ENCODE peak calls at places on chromosome 11, in seven cellular contexts. R, G, N, A, K, D and I are unnamed samples.

GRCh38 chr11:36155770-36156485 is 133.3 kb downstream of the COMMD9 start:
- DNase-seq in R (no peak), G (no peak), N (no peak), A (peak), K (peak), D (no peak), I (no peak)

GRCh38 chr11:118913411-118914125 is 12.2 kb downstream of the BCL9L start:
- DNase-seq in R (peak), G (no peak), N (no peak), A (no peak), K (no peak), D (no peak), I (no peak)

GRCh38 chr11:11558826-11559225 is 63.0 kb downstream of the GALNT18 start:
- DNase-seq in R (no peak), G (no peak), N (no peak), A (no peak), K (no peak), D (no peak), I (no peak)

GRCh38 chr11:14119357-14119756 is 156.8 kb downstream of the SPON1 start:
- DNase-seq in R (no peak), G (no peak), N (no peak), A (no peak), K (no peak), D (no peak), I (no peak)

GRCh38 chr11:61647529-61647928 is 32.7 kb upstream of the DAGLA start:
- DNase-seq in R (no peak), G (no peak), N (no peak), A (no peak), K (no peak), D (no peak), I (no peak)

GRCh38 chr11:31233425-31233824 is 136.1 kb downstream of the DCDC1 start:
- DNase-seq in R (no peak), G (no peak), N (no peak), A (no peak), K (peak), D (no peak), I (no peak)

GRCh38 chr11:94664336-94664735 is 97.2 kb downstream of the PIWIL4 start:
- DNase-seq in R (no peak), G (no peak), N (no peak), A (no peak), K (no peak), D (no peak), I (no peak)

GRCh38 chr11:7592706-7593105 is 78.9 kb downstream of the PPFIBP2 start:
- DNase-seq in R (no peak), G (no peak), N (no peak), A (no peak), K (no peak), D (peak), I (peak)

GRCh38 chr11:131408011-131408640 is 37.7 kb downstream of the NTM start:
- DNase-seq in R (no peak), G (no peak), N (peak), A (no peak), K (peak), D (peak), I (peak)

GRCh38 chr11:69053546-69054396 is 5.0 kb downstream of the TPCN2 start:
- DNase-seq in R (no peak), G (no peak), N (no peak), A (no peak), K (no peak), D (no peak), I (no peak)

GRCh38 chr11:33753304-33753703 is 17.1 kb upstream of the CD59 start:
- DNase-seq in R (no peak), G (no peak), N (no peak), A (peak), K (no peak), D (no peak), I (no peak)

GRCh38 chr11:67406420-67406968 is 2.6 kb downstream of the TBC1D10C start:
- DNase-seq in R (no peak), G (no peak), N (no peak), A (no peak), K (no peak), D (no peak), I (no peak)

DNA sequence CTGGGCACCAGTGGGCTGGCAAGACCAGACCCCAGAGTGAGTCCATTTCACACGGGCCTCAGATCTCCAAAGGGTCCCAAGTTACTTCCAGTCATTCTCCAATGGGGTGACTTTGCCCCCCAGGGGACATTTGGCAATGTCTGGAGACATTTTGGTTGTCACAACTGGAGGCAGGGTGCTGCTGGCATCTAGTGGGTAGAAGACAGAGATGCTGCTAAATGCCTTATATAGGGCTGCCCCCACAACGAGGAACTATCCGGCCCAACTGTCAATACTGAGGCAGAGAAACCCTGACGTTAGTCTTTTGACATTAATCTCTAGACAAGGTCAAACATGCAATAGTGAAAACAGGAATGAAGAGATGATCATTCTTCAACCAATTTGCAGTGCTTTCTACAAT is 6.4 kb downstream of the RTN4RL2 start:
- DNase-seq in R (no peak), G (no peak), N (no peak), A (no peak), K (no peak), D (no peak), I (no peak)
- TF ChIP-seq CTCF in R (no peak), G (no peak), N (no peak), A (no peak), K (no peak), D (no peak), I (peak)

GRCh38 chr11:27716850-27717249 is 16.6 kb upstream of the BDNF start:
- DNase-seq in R (no peak), G (no peak), N (no peak), A (no peak), K (peak), D (no peak), I (peak)
- TF ChIP-seq CTCF in R (no peak), G (no peak), N (no peak), A (peak), K (peak), D (no peak), I (peak)

GRCh38 chr11:4095509-4096230 is 1.1 kb downstream of the RRM1 start:
- DNase-seq in R (no peak), G (no peak), N (no peak), A (no peak), K (no peak), D (no peak), I (peak)
- TF ChIP-seq CTCF in R (no peak), G (no peak), N (no peak), A (no peak), K (no peak), D (no peak), I (no peak)

GRCh38 chr11:123630126-123630531 is 24.3 kb downstream of the SCN3B start:
- DNase-seq in R (no peak), G (no peak), N (no peak), A (no peak), K (no peak), D (no peak), I (no peak)

GRCh38 chr11:123628936-123629683 is 25.3 kb downstream of the SCN3B start:
- DNase-seq in R (no peak), G (no peak), N (peak), A (peak), K (no peak), D (peak), I (no peak)

GRCh38 chr11:123622576-123622975 is 31.8 kb downstream of the SCN3B start:
- DNase-seq in R (no peak), G (no peak), N (no peak), A (no peak), K (no peak), D (no peak), I (no peak)

DNA sequence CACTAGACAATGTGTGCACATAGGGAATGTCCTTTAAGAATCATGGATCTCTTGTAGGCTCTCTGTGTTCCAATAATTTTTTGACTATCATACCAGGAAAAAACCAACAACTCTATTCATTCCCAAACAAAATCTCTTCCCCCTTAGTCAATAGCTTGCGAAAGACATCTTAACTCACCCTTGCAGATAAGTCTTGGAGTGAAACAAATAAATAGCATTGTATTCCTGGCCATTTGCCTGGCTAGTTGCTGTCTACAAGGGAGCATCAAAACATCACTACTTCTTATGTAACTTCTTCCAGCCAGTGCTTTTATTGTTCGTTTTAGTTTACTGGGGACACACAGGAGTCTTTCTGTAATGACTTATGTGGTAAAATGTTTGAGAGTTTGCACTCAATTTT is 29.4 kb downstream of the SCN3B start:
- DNase-seq in R (no peak), G (no peak), N (no peak), A (no peak), K (no peak), D (no peak), I (peak)
- TF ChIP-seq CTCF in R (no peak), G (no peak), N (no peak), A (no peak), K (no peak), D (no peak), I (no peak)

GRCh38 chr11:75814686-75815344 is at the start of gene UVRAG:
- DNase-seq in R (peak), G (peak), N (peak), A (peak), K (peak), D (peak), I (peak)
- TF ChIP-seq CTCF in R (peak), G (no peak), N (no peak), A (no peak), K (no peak), D (no peak), I (no peak)

DNA sequence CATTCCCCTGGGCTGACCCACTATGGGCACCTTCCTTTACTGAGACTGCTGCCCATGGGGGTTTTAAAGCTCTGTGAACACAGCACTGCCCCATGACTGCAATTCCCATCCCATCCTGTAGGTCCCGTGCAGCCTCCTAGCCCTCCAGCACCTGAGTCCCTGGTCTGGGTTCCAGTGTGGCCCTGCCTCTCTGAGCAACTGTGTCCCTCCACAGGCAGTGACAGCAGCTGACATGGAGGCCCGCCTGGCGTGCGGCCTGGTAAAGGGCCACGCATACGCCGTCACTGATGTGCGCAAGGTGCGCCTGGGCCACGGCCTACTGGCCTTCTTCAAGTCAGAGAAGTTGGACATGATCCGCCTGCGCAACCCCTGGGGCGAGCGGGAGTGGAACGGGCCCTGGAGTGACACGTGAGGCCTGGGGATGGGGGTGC is 12.6 kb downstream of the OMP start:
- DNase-seq in R (no peak), G (no peak), N (peak), A (no peak), K (peak), D (no peak), I (no peak)
- TF ChIP-seq CTCF in R (no peak), G (no peak), N (peak), A (peak), K (peak), D (no peak), I (no peak)

DNA sequence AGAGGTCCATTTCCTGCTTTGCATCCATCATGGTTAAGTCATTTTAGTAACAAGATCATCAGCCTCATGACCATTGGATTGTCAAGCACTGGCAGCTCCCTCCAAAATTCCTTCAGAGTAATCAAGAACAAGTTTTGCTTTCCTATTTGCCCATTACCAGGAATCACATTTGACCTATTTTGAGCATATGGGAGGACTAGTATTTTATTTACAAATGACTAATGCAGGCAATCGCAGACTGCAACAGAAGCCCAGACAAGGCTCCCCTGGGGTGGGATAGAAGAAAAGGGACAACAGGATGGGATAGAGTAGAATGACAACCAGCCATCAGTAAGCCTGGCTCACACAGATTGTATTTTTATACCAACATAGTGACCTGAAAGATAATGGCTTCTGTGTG is 9.1 kb downstream of the MMP10 start:
- DNase-seq in R (no peak), G (no peak), N (no peak), A (no peak), K (no peak), D (no peak), I (no peak)
- TF ChIP-seq CTCF in R (no peak), G (no peak), N (no peak), A (no peak), K (no peak), D (no peak), I (no peak)

GRCh38 chr11:120565436-120566155 is 54.0 kb downstream of the GRIK4 start:
- DNase-seq in R (no peak), G (no peak), N (no peak), A (no peak), K (no peak), D (no peak), I (no peak)

GRCh38 chr11:120566176-120566575 is 54.6 kb downstream of the GRIK4 start:
- DNase-seq in R (no peak), G (no peak), N (no peak), A (no peak), K (no peak), D (no peak), I (no peak)

GRCh38 chr11:120562806-120563425 is 51.4 kb downstream of the GRIK4 start:
- DNase-seq in R (peak), G (no peak), N (no peak), A (no peak), K (no peak), D (no peak), I (no peak)

GRCh38 chr11:120563698-120564572 is 52.4 kb downstream of the GRIK4 start:
- DNase-seq in R (peak), G (no peak), N (peak), A (no peak), K (peak), D (no peak), I (no peak)

DNA sequence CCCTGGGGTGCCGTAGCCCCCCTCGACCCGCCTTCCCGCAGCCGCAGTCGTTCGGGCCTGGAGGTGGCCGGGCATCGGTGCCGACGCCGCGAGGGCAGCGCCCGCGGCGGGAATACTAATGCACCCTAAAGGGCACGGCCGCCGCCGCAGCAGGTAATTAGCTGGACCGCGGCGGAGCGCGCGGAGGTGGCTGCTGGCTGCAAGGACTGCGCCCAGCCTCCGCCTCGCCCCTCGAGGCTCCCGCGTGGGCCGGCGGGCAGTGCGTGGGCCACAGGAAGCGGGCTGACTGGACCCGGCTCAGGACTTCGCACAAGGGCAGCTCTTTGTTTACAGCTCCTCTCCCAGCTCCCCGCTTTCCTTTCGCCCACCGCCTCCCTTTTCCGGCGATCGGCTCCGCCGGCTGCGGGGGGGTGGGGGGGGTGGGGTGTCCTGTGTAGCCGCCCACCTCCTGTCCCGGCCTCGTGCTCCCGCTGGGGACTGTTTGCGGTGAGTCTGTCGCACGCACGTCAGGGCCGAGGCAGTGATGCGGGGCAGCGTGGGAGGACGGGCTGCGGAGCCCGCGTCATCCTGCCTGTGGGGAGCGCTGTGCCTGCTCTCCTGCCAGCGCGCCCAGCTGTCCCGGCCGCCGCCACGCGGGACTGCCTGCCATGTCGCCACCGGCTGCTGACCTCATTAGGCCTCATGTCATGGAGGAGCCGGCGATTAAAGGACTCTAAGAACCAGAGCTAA is 53.2 kb downstream of the GRIK4 start:
- DNase-seq in R (peak), G (peak), N (peak), A (no peak), K (peak), D (no peak), I (no peak)
- TF ChIP-seq CTCF in R (no peak), G (no peak), N (no peak), A (peak), K (peak), D (no peak), I (no peak)

GRCh38 chr11:60482361-60482760 is 10.2 kb upstream of the MS4A12 start:
- DNase-seq in R (no peak), G (no peak), N (no peak), A (no peak), K (no peak), D (no peak), I (no peak)

DNA sequence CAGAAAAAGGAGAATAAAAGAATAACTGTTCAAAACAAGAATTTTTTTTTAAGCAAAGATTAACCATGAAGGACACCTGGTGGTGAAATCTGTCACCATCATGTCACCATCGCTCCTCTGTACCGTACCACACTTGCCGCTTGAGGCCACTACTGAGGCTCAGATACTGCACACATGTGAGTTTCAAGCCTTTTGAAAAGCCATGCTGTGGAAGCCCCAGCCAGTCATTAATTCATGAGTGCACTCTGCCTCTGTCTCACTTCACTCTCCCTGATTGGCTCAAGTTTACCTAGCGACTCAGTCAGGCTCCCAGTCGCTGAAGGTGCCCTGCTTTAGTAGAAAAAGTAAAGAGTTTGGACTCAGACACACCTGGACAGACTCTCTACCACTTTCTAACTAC is 6.6 kb upstream of the MS4A12 start:
- DNase-seq in R (peak), G (peak), N (peak), A (no peak), K (peak), D (peak), I (no peak)
- TF ChIP-seq CTCF in R (peak), G (peak), N (peak), A (no peak), K (peak), D (peak), I (no peak)

DNA sequence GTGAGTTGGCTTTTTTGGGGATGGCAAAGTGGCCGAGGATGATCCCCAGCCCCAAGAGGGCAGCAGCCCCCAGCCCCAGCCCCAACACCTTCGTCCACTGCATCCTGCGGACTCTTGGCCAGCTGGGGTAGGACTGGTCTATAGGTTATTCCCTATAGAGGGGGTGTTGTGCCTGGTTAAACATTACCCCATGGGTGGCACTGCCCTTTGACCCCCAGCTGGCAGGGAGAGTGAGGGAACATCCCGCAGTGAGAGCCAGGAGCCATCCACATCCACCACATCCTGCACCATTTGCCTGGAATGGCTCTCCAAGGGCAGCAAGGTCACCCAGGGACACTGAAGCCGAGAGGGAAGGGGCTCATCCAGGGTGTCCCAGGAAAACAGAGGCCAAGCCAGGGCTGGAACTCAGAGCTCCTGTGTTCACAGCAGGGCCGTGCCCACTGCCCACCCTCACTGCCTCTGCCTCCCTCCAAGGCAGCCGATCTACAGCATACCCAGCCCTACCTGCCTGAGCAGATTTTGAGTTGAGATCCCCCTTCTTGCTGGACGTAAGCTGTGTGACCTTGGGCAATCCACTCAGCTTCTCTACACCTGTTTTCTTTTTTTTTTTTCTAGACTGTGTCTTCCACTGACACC is at the start of gene NAALADL1:
- DNase-seq in R (no peak), G (no peak), N (no peak), A (no peak), K (no peak), D (no peak), I (no peak)
- TF ChIP-seq CTCF in R (no peak), G (no peak), N (no peak), A (no peak), K (no peak), D (no peak), I (no peak)